ENCODE peak calls at places on chromosomes 2 and 18, in ten cellular contexts. A is tibial nerve, I is esophagus muscularis mucosa, R is A549, K is stomach, N is H1, P is body of pancreas, S is IMR-90, Y is ovary, E is uterus. D is an unnamed sample.

GRCh38 chr2:159010340-159010739 is 41.9 kb downstream of the TANC1 start:
- DNase-seq in Y (no peak), S (peak), A (no peak), I (no peak), R (no peak), E (no peak), N (no peak), K (no peak), P (no peak), D (no peak)

GRCh38 chr18:23272498-23273232 is 137.4 kb downstream of the CABLES1 start:
- DNase-seq in N (no peak), K (no peak), R (no peak), P (no peak), E (no peak), Y (no peak), S (no peak), I (no peak), A (no peak), D (no peak)

GRCh38 chr2:151357359-151357758 is at the start of gene TNFAIP6:
- DNase-seq in K (no peak), I (peak), E (no peak), N (no peak), P (no peak), S (peak), Y (peak), A (peak), R (peak), D (no peak)

GRCh38 chr2:128440666-128441340 is 122.1 kb upstream of the HS6ST1 start:
- DNase-seq in R (no peak), P (peak), K (no peak), A (no peak), I (peak), N (no peak), S (no peak), E (no peak), Y (peak), D (no peak)

GRCh38 chr2:217794133-217794986 is 208.4 kb downstream of the TNS1 start:
- DNase-seq in K (peak), S (no peak), E (no peak), I (peak), A (peak), R (no peak), Y (no peak), N (no peak), P (no peak), D (no peak)

GRCh38 chr2:241803387-241804325 is 5.3 kb upstream of the NEU4 start:
- DNase-seq in N (no peak), K (no peak), E (peak), Y (peak), P (peak), R (no peak), I (peak), S (peak), A (no peak), D (no peak)

GRCh38 chr2:167733750-167734149 is 513.6 kb downstream of the STK39 start:
- DNase-seq in K (no peak), E (no peak), A (no peak), I (no peak), P (no peak), N (no peak), Y (peak), S (peak), R (no peak), D (no peak)

GRCh38 chr2:187302619-187303018 is 145.4 kb downstream of the CALCRL start:
- DNase-seq in N (no peak), K (no peak), A (no peak), R (no peak), E (no peak), I (no peak), Y (no peak), S (peak), P (no peak), D (no peak)

GRCh38 chr18:59021500-59021899 is 118.2 kb upstream of the SEC11C start:
- DNase-seq in E (no peak), N (no peak), A (no peak), Y (no peak), K (peak), R (no peak), P (no peak), I (no peak), S (no peak), D (no peak)

GRCh38 chr2:126889071-126889470 is 9.6 kb upstream of the TEX51 start:
- DNase-seq in N (no peak), R (no peak), E (no peak), K (no peak), I (peak), Y (no peak), A (no peak), S (no peak), P (no peak), D (no peak)

GRCh38 chr2:30709516-30709915 is 97.7 kb downstream of the CAPN13 start:
- DNase-seq in Y (no peak), P (no peak), N (no peak), E (no peak), A (no peak), I (peak), R (no peak), S (no peak), K (no peak), D (no peak)

GRCh38 chr18:3061581-3062416 is 48.9 kb upstream of the LPIN2 start:
- DNase-seq in K (no peak), S (peak), P (no peak), A (no peak), R (no peak), E (no peak), N (no peak), I (peak), Y (no peak), D (no peak)

GRCh38 chr2:181948227-181948626 is 37.4 kb upstream of the PPP1R1C start:
- DNase-seq in A (no peak), I (no peak), N (no peak), Y (no peak), K (no peak), S (no peak), R (no peak), P (no peak), E (no peak), D (no peak)

GRCh38 chr2:11752906-11753305 is 6.5 kb downstream of the LPIN1 start:
- DNase-seq in N (no peak), I (no peak), E (no peak), P (no peak), K (no peak), A (no peak), R (no peak), S (no peak), Y (no peak), D (no peak)

GRCh38 chr2:219555956-219556355 is 12.1 kb downstream of the TMEM198 start:
- DNase-seq in R (no peak), E (no peak), I (no peak), K (no peak), A (no peak), S (no peak), P (peak), N (no peak), Y (no peak), D (no peak)

GRCh38 chr18:67475673-67476072 is 40.8 kb downstream of the DSEL start:
- DNase-seq in P (no peak), R (no peak), K (no peak), A (no peak), N (no peak), Y (no peak), E (no peak), I (no peak), S (peak), D (no peak)

GRCh38 chr2:176584333-176584732 is 315.1 kb downstream of the MTX2 start:
- DNase-seq in K (no peak), S (peak), E (no peak), P (no peak), N (no peak), A (no peak), Y (no peak), R (peak), I (no peak), D (no peak)

GRCh38 chr2:41414486-41415230 is 633.2 kb upstream of the PKDCC start:
- DNase-seq in N (peak), A (peak), P (no peak), E (no peak), K (no peak), R (peak), S (no peak), I (no peak), Y (no peak), D (no peak)

GRCh38 chr2:71995067-71995665 is 152.5 kb downstream of the CYP26B1 start:
- DNase-seq in N (no peak), P (no peak), S (peak), A (no peak), I (no peak), Y (no peak), K (no peak), R (no peak), E (no peak), D (no peak)

GRCh38 chr18:39772155-39772919 is 2182.7 kb upstream of the PIK3C3 start:
- DNase-seq in S (peak), K (no peak), A (no peak), N (no peak), R (no peak), P (no peak), E (no peak), I (no peak), Y (no peak), D (no peak)

GRCh38 chr2:197215988-197216979 is 94.3 kb downstream of the ANKRD44 start:
- DNase-seq in Y (no peak), R (no peak), E (no peak), I (no peak), S (peak), N (no peak), K (no peak), A (no peak), P (no peak), D (no peak)

GRCh38 chr2:167652401-167652800 is 595.0 kb downstream of the STK39 start:
- DNase-seq in Y (no peak), S (no peak), A (no peak), R (no peak), K (no peak), E (no peak), N (no peak), P (no peak), I (no peak), D (no peak)

GRCh38 chr18:73945130-73945792 is 202.4 kb downstream of the FBXO15 start:
- DNase-seq in P (no peak), N (no peak), Y (no peak), A (no peak), K (no peak), S (peak), E (no peak), I (peak), R (no peak), D (no peak)

GRCh38 chr18:47964086-47964485 is 33.6 kb upstream of the SMAD2 start:
- DNase-seq in Y (no peak), I (no peak), K (no peak), A (no peak), N (no peak), R (no peak), S (no peak), E (no peak), P (no peak), D (no peak)

GRCh38 chr18:23284629-23285028 is 149.3 kb downstream of the CABLES1 start:
- DNase-seq in I (no peak), R (no peak), K (no peak), Y (no peak), P (no peak), A (no peak), N (no peak), E (no peak), S (no peak), D (no peak)

GRCh38 chr2:96665083-96665569 is 22.6 kb downstream of the FER1L5 start:
- DNase-seq in A (peak), P (peak), I (no peak), N (no peak), R (peak), E (peak), K (no peak), S (peak), Y (peak), D (no peak)

GRCh38 chr2:238908960-238909951 is 61.4 kb downstream of the TWIST2 start:
- DNase-seq in A (peak), P (no peak), E (peak), Y (peak), I (no peak), S (peak), R (no peak), K (no peak), N (no peak), D (no peak)

GRCh38 chr2:196479350-196479749 is 160.2 kb upstream of the CCDC150 start:
- DNase-seq in Y (no peak), A (no peak), P (no peak), I (no peak), E (no peak), S (peak), R (no peak), K (no peak), N (no peak), D (no peak)

GRCh38 chr2:26039603-26040367 is 5.9 kb downstream of the RAB10 start:
- DNase-seq in A (no peak), I (no peak), K (no peak), R (no peak), S (no peak), N (no peak), E (no peak), P (no peak), Y (no peak), D (no peak)

GRCh38 chr2:26034597-26035067 is 748 bp downstream of the RAB10 start:
- DNase-seq in P (no peak), K (no peak), I (no peak), N (no peak), E (no peak), A (no peak), R (peak), Y (no peak), S (peak), D (no peak)

GRCh38 chr2:26033769-26034596 is at the start of gene RAB10:
- DNase-seq in K (peak), P (peak), R (peak), A (peak), E (peak), I (peak), S (peak), Y (peak), N (peak), D (peak)

GRCh38 chr2:26033270-26033768 is 565 bp upstream of the RAB10 start:
- DNase-seq in A (no peak), I (peak), N (no peak), S (peak), K (peak), E (no peak), R (peak), P (peak), Y (no peak), D (peak)

GRCh38 chr2:26035110-26035728 is 1.3 kb downstream of the RAB10 start:
- DNase-seq in N (no peak), R (no peak), A (no peak), S (peak), I (no peak), P (no peak), E (no peak), K (no peak), Y (no peak), D (no peak)
- H3K4me3 ChIP-seq in N (peak), R (peak), A (peak), S (peak), I (peak), P (peak), E (peak), K (peak), Y (peak), D (peak)

DNA sequence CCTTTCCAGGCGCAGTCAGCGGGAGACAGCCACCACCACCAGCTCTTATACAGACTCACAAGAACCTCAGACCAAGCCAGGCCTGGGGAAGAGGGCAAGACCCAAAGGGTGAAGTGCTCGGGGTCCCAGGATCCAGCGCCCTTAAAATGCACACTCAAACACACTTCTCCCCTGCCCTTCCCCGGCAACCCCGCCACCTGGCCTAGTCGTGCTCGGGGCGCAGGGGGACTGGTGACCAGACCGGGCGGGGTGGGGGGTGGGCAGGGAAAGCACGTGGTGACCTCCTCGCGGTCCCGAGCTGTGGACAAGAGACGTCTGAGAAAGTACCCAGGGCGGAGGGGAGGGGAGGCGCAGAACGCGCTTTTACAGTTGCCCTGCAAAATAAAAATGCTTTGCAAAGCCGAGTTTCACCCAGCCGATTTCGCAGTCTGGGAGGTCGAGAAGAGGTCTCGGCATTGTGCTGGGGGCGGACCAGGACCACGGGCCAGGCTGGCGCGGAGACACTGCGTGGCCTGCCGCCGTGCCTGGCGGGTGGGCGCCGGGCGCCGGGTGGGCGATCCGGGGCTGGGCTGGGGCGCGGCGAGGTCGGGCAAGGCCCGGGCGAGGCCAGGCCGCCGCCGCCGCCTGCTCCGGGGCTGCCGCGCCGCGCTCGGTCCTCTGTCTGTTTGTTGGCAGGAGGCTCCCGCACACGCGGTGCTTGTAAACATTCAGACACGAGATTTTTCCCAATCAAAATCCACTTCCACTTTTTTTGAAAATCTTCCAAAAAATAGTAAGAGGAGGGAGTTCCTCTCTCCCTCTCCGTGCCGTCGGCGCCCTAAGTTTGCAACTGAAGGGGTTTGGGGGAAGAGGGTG is 2.0 kb downstream of the BCL11A start:
- DNase-seq in N (no peak), P (peak), A (no peak), E (no peak), I (no peak), R (no peak), Y (no peak), S (no peak), K (peak), D (no peak)
- TF ChIP-seq POLR2A in N (peak), P (no peak), A (no peak), E (no peak), I (no peak), R (no peak), Y (no peak), S (no peak), K (no peak), D (peak)

DNA sequence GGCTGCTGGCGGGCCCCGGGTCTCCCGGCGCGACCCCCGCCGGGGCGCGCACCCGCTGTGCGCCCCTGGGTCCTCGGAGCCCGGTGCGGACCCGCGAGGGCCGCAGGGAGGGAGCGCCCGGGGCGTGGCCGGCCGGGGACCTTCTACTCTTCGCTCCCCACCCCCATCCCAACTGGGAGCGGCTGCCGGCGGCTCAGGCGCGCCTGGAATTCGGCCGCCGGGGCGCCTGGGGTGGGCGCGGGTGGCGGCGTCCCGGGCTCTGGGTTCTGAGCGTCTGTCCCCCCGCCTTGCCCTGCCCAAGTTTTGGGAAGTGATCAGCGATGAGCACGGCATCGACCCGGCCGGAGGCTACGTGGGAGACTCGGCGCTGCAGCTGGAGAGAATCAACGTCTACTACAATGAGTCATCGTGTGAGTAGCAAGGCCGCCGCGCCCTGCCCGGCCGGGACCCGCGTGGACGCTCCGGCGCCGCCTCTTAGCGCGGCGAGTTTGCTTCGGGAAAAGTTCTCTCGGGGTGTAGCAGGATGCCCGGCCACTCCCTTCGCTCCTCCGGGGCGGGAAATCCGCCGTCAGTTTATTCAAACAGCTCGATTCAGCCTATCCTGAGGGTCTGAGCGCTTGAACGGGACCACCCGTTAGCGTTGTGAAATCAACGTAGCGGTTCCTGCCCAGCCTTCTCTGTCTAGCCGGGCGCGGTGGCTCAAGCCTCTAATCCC is 502 bp downstream of the TUBB6 start:
- DNase-seq in A (peak), Y (peak), I (peak), R (peak), N (no peak), K (peak), S (peak), P (peak), E (peak), D (peak)
- H3K4me3 ChIP-seq in A (peak), Y (peak), I (peak), R (peak), N (peak), K (peak), S (peak), P (peak), E (peak), D (peak)

GRCh38 chr2:231347081-231347480 is 48.4 kb upstream of the B3GNT7 start:
- DNase-seq in K (peak), I (no peak), A (no peak), Y (no peak), P (no peak), E (no peak), S (no peak), R (no peak), N (no peak), D (no peak)

GRCh38 chr2:231344851-231345250 is 50.7 kb upstream of the B3GNT7 start:
- DNase-seq in K (no peak), E (no peak), A (no peak), R (no peak), P (no peak), Y (no peak), S (no peak), I (no peak), N (no peak), D (no peak)

GRCh38 chr2:231351648-231352047 is 43.9 kb upstream of the B3GNT7 start:
- DNase-seq in I (no peak), N (no peak), A (no peak), S (no peak), Y (no peak), E (no peak), K (no peak), P (no peak), R (no peak), D (no peak)

GRCh38 chr2:231348173-231348572 is 47.3 kb upstream of the B3GNT7 start:
- DNase-seq in S (no peak), P (no peak), I (no peak), N (no peak), Y (no peak), K (peak), A (no peak), E (no peak), R (no peak), D (no peak)

DNA sequence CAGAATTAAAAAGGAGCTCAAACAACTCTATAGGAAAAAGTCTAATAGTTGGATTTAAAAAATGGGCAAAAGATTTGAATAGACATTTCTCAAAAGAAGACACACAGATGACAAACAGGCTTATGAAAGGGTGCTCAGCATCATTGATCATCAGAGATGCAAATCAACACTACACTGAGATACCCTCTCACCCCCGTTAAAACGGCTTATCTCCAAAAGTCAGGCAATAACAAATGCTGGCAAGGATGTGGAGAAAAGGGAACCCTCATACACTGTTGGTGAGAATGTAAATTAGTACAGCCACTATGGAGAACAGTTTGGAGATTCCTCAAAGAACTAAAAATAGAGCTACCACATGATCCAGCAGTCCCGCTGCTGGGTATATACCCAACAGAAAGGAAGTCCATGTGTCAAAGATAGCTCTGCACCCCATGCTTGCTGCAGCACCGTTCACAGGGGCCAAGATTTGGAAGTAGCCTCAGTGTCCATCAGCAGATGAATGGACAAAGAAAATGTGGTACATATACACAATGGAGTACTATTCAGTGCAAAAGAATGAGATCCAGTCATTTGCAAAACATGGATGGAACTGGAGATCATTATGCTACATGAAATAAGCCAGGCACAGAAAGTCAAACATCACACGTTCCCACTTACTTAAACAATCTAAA is 46.7 kb upstream of the B3GNT7 start:
- DNase-seq in K (no peak), E (no peak), P (no peak), Y (no peak), S (peak), A (no peak), N (no peak), I (no peak), R (no peak), D (no peak)
- TF ChIP-seq POLR2A in K (no peak), E (no peak), P (no peak), Y (no peak), S (no peak), A (no peak), N (no peak), I (no peak), R (no peak), D (no peak)

D was measured in esophagus squamous epithelium.